ENCODE peak calls at places on chromosomes 13 and 19, in eight cellular contexts. One of them, this sample, is unnamed.
A peak's percentile ranks its signal among the peaks of the same experiment; 100 is the strongest.

GRCh38 chr13:75365724-75366173 is 116.2 kb downstream of the TBC1D4 start:
- DNase-seq in tibial nerve: no peak
- DNase-seq in cardiac muscle cell: peak; percentile 36
- DNase-seq in left ventricle myocardium inferior: no peak
- DNase-seq in gastrocnemius medialis: no peak
- DNase-seq in fibroblast of lung: peak; percentile 52
- DNase-seq in stomach: no peak
- DNase-seq in pancreas: no peak
- DNase-seq in this sample: peak; percentile 29

GRCh38 chr13:50055454-50055853 is 40.2 kb downstream of the KCNRG start:
- DNase-seq in tibial nerve: no peak
- DNase-seq in cardiac muscle cell: no peak
- DNase-seq in left ventricle myocardium inferior: no peak
- DNase-seq in gastrocnemius medialis: no peak
- DNase-seq in fibroblast of lung: peak; percentile 12
- DNase-seq in stomach: no peak
- DNase-seq in pancreas: no peak
- DNase-seq in this sample: no peak

GRCh38 chr19:45170146-45171106 is 7.6 kb downstream of the TRAPPC6A start:
- DNase-seq in tibial nerve: no peak
- DNase-seq in cardiac muscle cell: no peak
- DNase-seq in left ventricle myocardium inferior: no peak
- DNase-seq in gastrocnemius medialis: no peak
- DNase-seq in fibroblast of lung: no peak
- DNase-seq in stomach: no peak
- DNase-seq in pancreas: no peak
- DNase-seq in this sample: no peak

GRCh38 chr13:67184247-67184646 is 45.9 kb downstream of the PCDH9 start:
- DNase-seq in tibial nerve: no peak
- DNase-seq in cardiac muscle cell: no peak
- DNase-seq in left ventricle myocardium inferior: no peak
- DNase-seq in gastrocnemius medialis: no peak
- DNase-seq in fibroblast of lung: no peak
- DNase-seq in stomach: no peak
- DNase-seq in pancreas: no peak
- DNase-seq in this sample: no peak

GRCh38 chr13:19179916-19180315 is 1.7 kb downstream of the TUBA3C start:
- DNase-seq in tibial nerve: no peak
- DNase-seq in cardiac muscle cell: no peak
- DNase-seq in left ventricle myocardium inferior: no peak
- DNase-seq in gastrocnemius medialis: no peak
- DNase-seq in fibroblast of lung: no peak
- DNase-seq in stomach: peak; percentile 8
- DNase-seq in pancreas: no peak
- DNase-seq in this sample: no peak

GRCh38 chr13:20159646-20160345 is 1.1 kb downstream of the GJA3 start:
- DNase-seq in tibial nerve: no peak
- DNase-seq in cardiac muscle cell: peak; percentile 22
- DNase-seq in left ventricle myocardium inferior: no peak
- DNase-seq in gastrocnemius medialis: no peak
- DNase-seq in fibroblast of lung: peak; percentile 38
- DNase-seq in stomach: no peak
- DNase-seq in pancreas: no peak
- DNase-seq in this sample: no peak

GRCh38 chr13:40206241-40207109 is 460.0 kb downstream of the FOXO1 start:
- DNase-seq in tibial nerve: no peak
- DNase-seq in cardiac muscle cell: peak; percentile 54
- DNase-seq in left ventricle myocardium inferior: no peak
- DNase-seq in gastrocnemius medialis: no peak
- DNase-seq in fibroblast of lung: peak; percentile 47
- DNase-seq in stomach: peak; percentile 46
- DNase-seq in pancreas: no peak
- DNase-seq in this sample: no peak

GRCh38 chr13:38430761-38431160 is 81.1 kb downstream of the UFM1 start:
- DNase-seq in tibial nerve: no peak
- DNase-seq in cardiac muscle cell: no peak
- DNase-seq in left ventricle myocardium inferior: no peak
- DNase-seq in gastrocnemius medialis: no peak
- DNase-seq in fibroblast of lung: no peak
- DNase-seq in stomach: no peak
- DNase-seq in pancreas: no peak
- DNase-seq in this sample: no peak

GRCh38 chr19:53944933-53945332 is 17.8 kb upstream of the CACNG8 start:
- DNase-seq in tibial nerve: no peak
- DNase-seq in cardiac muscle cell: no peak
- DNase-seq in left ventricle myocardium inferior: no peak
- DNase-seq in gastrocnemius medialis: no peak
- DNase-seq in fibroblast of lung: no peak
- DNase-seq in stomach: no peak
- DNase-seq in pancreas: no peak
- DNase-seq in this sample: no peak

GRCh38 chr13:101242720-101243119 is 173.6 kb downstream of the NALCN start:
- DNase-seq in tibial nerve: no peak
- DNase-seq in cardiac muscle cell: no peak
- DNase-seq in left ventricle myocardium inferior: no peak
- DNase-seq in gastrocnemius medialis: no peak
- DNase-seq in fibroblast of lung: peak; percentile 33
- DNase-seq in stomach: no peak
- DNase-seq in pancreas: no peak
- DNase-seq in this sample: no peak

GRCh38 chr19:29675650-29676186 is 10.5 kb downstream of the PLEKHF1 start:
- DNase-seq in tibial nerve: no peak
- DNase-seq in cardiac muscle cell: no peak
- DNase-seq in left ventricle myocardium inferior: no peak
- DNase-seq in gastrocnemius medialis: no peak
- DNase-seq in fibroblast of lung: no peak
- DNase-seq in stomach: no peak
- DNase-seq in pancreas: no peak
- DNase-seq in this sample: no peak

GRCh38 chr13:81929988-81930387 is 1589.1 kb upstream of the SPRY2 start:
- DNase-seq in tibial nerve: no peak
- DNase-seq in cardiac muscle cell: peak; percentile 5
- DNase-seq in left ventricle myocardium inferior: no peak
- DNase-seq in gastrocnemius medialis: no peak
- DNase-seq in fibroblast of lung: peak; percentile 14
- DNase-seq in stomach: no peak
- DNase-seq in pancreas: no peak
- DNase-seq in this sample: no peak

GRCh38 chr19:16548956-16549355 is 6.7 kb upstream of the CHERP start:
- DNase-seq in tibial nerve: no peak
- DNase-seq in cardiac muscle cell: no peak
- DNase-seq in left ventricle myocardium inferior: no peak
- DNase-seq in gastrocnemius medialis: no peak
- DNase-seq in fibroblast of lung: no peak
- DNase-seq in stomach: no peak
- DNase-seq in pancreas: no peak
- DNase-seq in this sample: no peak

GRCh38 chr13:53200498-53201453 is 172.2 kb downstream of the OLFM4 start:
- DNase-seq in tibial nerve: peak; percentile 33
- DNase-seq in cardiac muscle cell: peak; percentile 58
- DNase-seq in left ventricle myocardium inferior: peak; percentile 23
- DNase-seq in gastrocnemius medialis: no peak
- DNase-seq in fibroblast of lung: peak; percentile 2
- DNase-seq in stomach: peak; percentile 33
- DNase-seq in pancreas: peak; percentile 92
- DNase-seq in this sample: no peak

GRCh38 chr13:109785141-109785891 is 1.1 kb downstream of the IRS2 start:
- DNase-seq in tibial nerve: no peak
- DNase-seq in cardiac muscle cell: peak; percentile 68
- DNase-seq in left ventricle myocardium inferior: peak; percentile 55
- DNase-seq in gastrocnemius medialis: peak; percentile 40
- DNase-seq in fibroblast of lung: peak; percentile 65
- DNase-seq in stomach: peak; percentile 61
- DNase-seq in pancreas: peak; percentile 78
- DNase-seq in this sample: no peak

GRCh38 chr13:94673841-94674240 is 38.5 kb downstream of the SOX21 start:
- DNase-seq in tibial nerve: no peak
- DNase-seq in cardiac muscle cell: no peak
- DNase-seq in left ventricle myocardium inferior: no peak
- DNase-seq in gastrocnemius medialis: no peak
- DNase-seq in fibroblast of lung: no peak
- DNase-seq in stomach: no peak
- DNase-seq in pancreas: no peak
- DNase-seq in this sample: no peak

GRCh38 chr13:94677799-94678198 is 34.5 kb downstream of the SOX21 start:
- DNase-seq in tibial nerve: no peak
- DNase-seq in cardiac muscle cell: no peak
- DNase-seq in left ventricle myocardium inferior: no peak
- DNase-seq in gastrocnemius medialis: no peak
- DNase-seq in fibroblast of lung: no peak
- DNase-seq in stomach: no peak
- DNase-seq in pancreas: no peak
- DNase-seq in this sample: no peak

GRCh38 chr13:94678845-94679244 is 33.5 kb downstream of the SOX21 start:
- DNase-seq in tibial nerve: no peak
- DNase-seq in cardiac muscle cell: no peak
- DNase-seq in left ventricle myocardium inferior: no peak
- DNase-seq in gastrocnemius medialis: no peak
- DNase-seq in fibroblast of lung: no peak
- DNase-seq in stomach: no peak
- DNase-seq in pancreas: no peak
- DNase-seq in this sample: no peak

GRCh38 chr13:94672400-94672799 is 39.9 kb downstream of the SOX21 start:
- DNase-seq in tibial nerve: no peak
- DNase-seq in cardiac muscle cell: no peak
- DNase-seq in left ventricle myocardium inferior: no peak
- DNase-seq in gastrocnemius medialis: no peak
- DNase-seq in fibroblast of lung: no peak
- DNase-seq in stomach: no peak
- DNase-seq in pancreas: no peak
- DNase-seq in this sample: no peak

GRCh38 chr13:94674609-94675348 is 37.6 kb downstream of the SOX21 start:
- DNase-seq in tibial nerve: peak; percentile 55
- DNase-seq in cardiac muscle cell: peak; percentile 58
- DNase-seq in left ventricle myocardium inferior: no peak
- DNase-seq in gastrocnemius medialis: no peak
- DNase-seq in fibroblast of lung: peak; percentile 50
- DNase-seq in stomach: peak; percentile 67
- DNase-seq in pancreas: peak; percentile 64
- DNase-seq in this sample: no peak
- H3K27ac ChIP-seq in tibial nerve: no peak overlapping the region
- H3K27ac ChIP-seq in cardiac muscle cell: no peak overlapping the region
- H3K27ac ChIP-seq in left ventricle myocardium inferior: no peak overlapping the region
- H3K27ac ChIP-seq in gastrocnemius medialis: no peak overlapping the region
- H3K27ac ChIP-seq in fibroblast of lung: no peak overlapping the region
- H3K27ac ChIP-seq in stomach: no peak overlapping the region
- H3K27ac ChIP-seq in pancreas: no peak overlapping the region
- H3K27ac ChIP-seq in this sample: no peak overlapping the region

DNA sequence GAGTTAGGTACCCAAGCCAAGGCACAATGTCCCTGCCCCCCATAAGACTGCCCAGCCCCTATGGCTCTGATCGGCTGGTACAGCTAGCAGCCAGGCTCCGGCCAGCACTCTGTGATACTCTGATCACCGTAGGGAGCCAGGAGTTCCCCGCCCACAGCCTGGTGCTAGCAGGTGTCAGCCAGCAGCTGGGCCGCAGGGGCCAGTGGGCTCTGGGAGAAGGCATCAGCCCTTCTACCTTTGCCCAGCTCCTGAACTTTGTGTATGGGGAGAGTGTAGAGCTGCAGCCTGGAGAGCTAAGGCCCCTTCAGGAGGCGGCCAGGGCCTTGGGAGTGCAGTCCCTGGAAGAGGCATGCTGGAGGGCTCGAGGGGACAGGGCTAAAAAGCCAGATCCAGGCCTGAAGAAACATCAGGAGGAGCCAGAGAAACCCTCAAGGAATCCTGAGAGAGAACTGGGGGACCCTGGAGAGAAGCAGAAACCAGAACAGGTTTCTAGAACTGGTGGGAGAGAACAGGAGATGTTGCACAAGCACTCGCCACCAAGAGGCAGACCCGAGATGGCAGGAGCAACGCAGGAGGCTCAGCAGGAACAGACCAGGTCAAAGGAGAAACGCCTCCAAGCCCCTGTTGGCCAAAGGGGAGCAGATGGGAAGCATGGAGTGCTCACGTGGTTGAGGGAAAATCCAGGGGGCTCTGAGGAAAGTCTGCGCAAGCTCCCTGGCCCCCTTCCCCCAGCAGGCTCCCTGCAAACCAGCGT is 3.0 kb upstream of the KMT2B start:
- DNase-seq in tibial nerve: no peak
- DNase-seq in cardiac muscle cell: no peak
- DNase-seq in left ventricle myocardium inferior: no peak
- DNase-seq in gastrocnemius medialis: no peak
- DNase-seq in fibroblast of lung: no peak
- DNase-seq in stomach: no peak
- DNase-seq in pancreas: no peak
- DNase-seq in this sample: no peak
- TF ChIP-seq CTCF in tibial nerve: no peak
- TF ChIP-seq CTCF in cardiac muscle cell: no peak
- TF ChIP-seq CTCF in left ventricle myocardium inferior: no peak
- TF ChIP-seq CTCF in gastrocnemius medialis: no peak
- TF ChIP-seq CTCF in fibroblast of lung: no peak
- TF ChIP-seq CTCF in stomach: no peak
- TF ChIP-seq CTCF in pancreas: no peak
- TF ChIP-seq CTCF in this sample: no peak

DNA sequence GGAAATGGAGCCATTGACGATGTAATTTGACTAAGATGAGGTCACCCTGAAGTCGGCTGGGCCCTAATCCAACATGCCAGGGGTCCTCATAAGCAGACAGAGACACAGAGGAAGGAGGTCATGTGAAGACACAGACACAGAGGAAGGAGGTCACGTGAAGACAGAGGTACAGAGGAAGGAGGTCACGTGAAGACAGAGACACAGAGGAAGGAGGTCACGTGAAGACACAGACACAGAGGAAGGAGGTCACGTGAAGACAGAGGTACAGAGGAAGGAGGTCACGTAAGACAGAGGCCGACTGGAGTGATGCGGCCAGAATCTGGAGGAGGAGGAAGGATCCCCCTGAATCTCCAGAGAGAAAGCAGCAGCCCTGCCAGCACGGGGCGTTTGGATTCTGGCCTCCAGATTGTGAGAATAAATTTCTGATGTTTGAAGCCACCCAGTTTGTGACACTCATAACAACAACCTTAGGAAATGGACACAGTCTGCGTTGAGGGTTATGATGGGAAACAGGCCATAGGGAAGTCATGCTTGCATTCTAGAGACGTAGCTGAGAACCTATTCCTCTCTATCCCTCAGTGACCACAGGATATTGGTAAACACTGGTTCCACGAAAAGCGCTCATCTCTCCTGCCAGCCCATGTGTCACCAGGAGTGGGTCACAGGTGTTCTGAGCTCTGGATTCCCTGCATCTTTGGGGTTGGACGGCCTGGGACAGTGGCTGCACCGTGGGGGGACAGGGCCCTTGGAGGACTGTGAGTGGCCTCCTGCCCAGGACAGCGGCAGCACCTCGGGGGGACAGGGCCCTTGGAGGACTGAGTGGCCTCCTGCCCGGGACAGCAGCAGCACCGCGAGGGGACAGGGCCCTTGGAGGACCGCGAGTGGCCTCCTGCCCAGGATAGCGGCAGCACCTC is 108.5 kb downstream of the SOX1 start:
- DNase-seq in tibial nerve: no peak
- DNase-seq in cardiac muscle cell: no peak
- DNase-seq in left ventricle myocardium inferior: no peak
- DNase-seq in gastrocnemius medialis: no peak
- DNase-seq in fibroblast of lung: no peak
- DNase-seq in stomach: no peak
- DNase-seq in pancreas: no peak
- DNase-seq in this sample: no peak
- H3K27me3 ChIP-seq in tibial nerve: no peaks in the 10 kb centered on the region
- H3K27me3 ChIP-seq in cardiac muscle cell: peaks cover 20% of the 10 kb centered on the region
- H3K27me3 ChIP-seq in left ventricle myocardium inferior: peaks cover 31% of the 10 kb centered on the region
- H3K27me3 ChIP-seq in gastrocnemius medialis: no peaks in the 10 kb centered on the region
- H3K27me3 ChIP-seq in fibroblast of lung: no peaks in the 10 kb centered on the region
- H3K27me3 ChIP-seq in stomach: peaks cover 3% of the 10 kb centered on the region
- H3K27me3 ChIP-seq in pancreas: no peaks in the 10 kb centered on the region
- H3K27me3 ChIP-seq in this sample: no peaks in the 10 kb centered on the region

GRCh38 chr13:46342538-46342937 is 44.5 kb downstream of the RUBCNL start:
- DNase-seq in tibial nerve: no peak
- DNase-seq in cardiac muscle cell: no peak
- DNase-seq in left ventricle myocardium inferior: no peak
- DNase-seq in gastrocnemius medialis: no peak
- DNase-seq in fibroblast of lung: no peak
- DNase-seq in stomach: no peak
- DNase-seq in pancreas: no peak
- DNase-seq in this sample: no peak
- H3K27ac ChIP-seq in tibial nerve: no peak overlapping the region
- H3K27ac ChIP-seq in cardiac muscle cell: no peak overlapping the region
- H3K27ac ChIP-seq in left ventricle myocardium inferior: no peak overlapping the region
- H3K27ac ChIP-seq in gastrocnemius medialis: no peak overlapping the region
- H3K27ac ChIP-seq in fibroblast of lung: no peak overlapping the region
- H3K27ac ChIP-seq in stomach: no peak overlapping the region
- H3K27ac ChIP-seq in pancreas: no peak overlapping the region
- H3K27ac ChIP-seq in this sample: no peak overlapping the region